ENCODE peak calls at places on chromosomes 12 and 14, in four cellular contexts. M is foreskin fibroblast, H is breast epithelium, J is fibroblast of lung. T is an unnamed sample.

GRCh38 chr12:6613776-6614512 is 6.8 kb upstream of the CHD4 start:
- DNase-seq in M (peak; percentile 98), J (peak; percentile 100), H (peak; percentile 93), T (peak; percentile 98)

GRCh38 chr14:39233680-39234326 is at the start of gene MIA2:
- DNase-seq in H (no peak), J (no peak), M (no peak), T (no peak)

GRCh38 chr12:4690760-4691159 is 29.4 kb upstream of the GALNT8 start:
- DNase-seq in M (no peak), H (no peak), J (no peak), T (no peak)

GRCh38 chr12:130922584-130922983 is 31.1 kb upstream of the ADGRD1 start:
- DNase-seq in H (no peak), M (no peak), J (no peak), T (no peak)

GRCh38 chr12:85733441-85733840 is 102.8 kb downstream of the RASSF9 start:
- DNase-seq in M (peak; percentile 4), H (no peak), J (peak; percentile 25), T (peak; percentile 79)

GRCh38 chr12:47730341-47730744 is 5.1 kb upstream of the ENDOU start:
- DNase-seq in M (peak; percentile 50), J (peak; percentile 8), H (no peak), T (no peak)

GRCh38 chr12:114220311-114220710 is 185.6 kb downstream of the TBX5 start:
- DNase-seq in H (no peak), J (no peak), M (no peak), T (no peak)

GRCh38 chr12:112728909-112729308 is 62.6 kb upstream of the RPH3A start:
- DNase-seq in H (no peak), J (no peak), M (no peak), T (no peak)

GRCh38 chr12:122081108-122081696 is 2.6 kb downstream of the MLXIP start:
- DNase-seq in J (peak; percentile 79), M (no peak), H (no peak), T (peak; percentile 67)

GRCh38 chr12:109764123-109764522 is 50.5 kb downstream of the FAM222A start:
- DNase-seq in M (no peak), H (no peak), J (no peak), T (no peak)

GRCh38 chr14:98684486-98684885 is 587.5 kb downstream of the BCL11B start:
- DNase-seq in J (no peak), M (no peak), H (no peak), T (no peak)

GRCh38 chr12:58030566-58031279 is 89.4 kb downstream of the ATP23 start:
- DNase-seq in H (no peak), M (peak; percentile 14), J (peak; percentile 7), T (no peak)

GRCh38 chr14:27184371-27184901 is 586.6 kb upstream of the NOVA1 start:
- DNase-seq in J (no peak), M (no peak), H (no peak), T (peak; percentile 5)

GRCh38 chr12:43988838-43989560 is 153.1 kb downstream of the TMEM117 start:
- DNase-seq in M (no peak), J (peak; percentile 7), H (no peak), T (no peak)
- H3K4me3 ChIP-seq in M (no peak overlapping the region), J (no peak overlapping the region), H (no peak overlapping the region), T (no peak overlapping the region)

DNA sequence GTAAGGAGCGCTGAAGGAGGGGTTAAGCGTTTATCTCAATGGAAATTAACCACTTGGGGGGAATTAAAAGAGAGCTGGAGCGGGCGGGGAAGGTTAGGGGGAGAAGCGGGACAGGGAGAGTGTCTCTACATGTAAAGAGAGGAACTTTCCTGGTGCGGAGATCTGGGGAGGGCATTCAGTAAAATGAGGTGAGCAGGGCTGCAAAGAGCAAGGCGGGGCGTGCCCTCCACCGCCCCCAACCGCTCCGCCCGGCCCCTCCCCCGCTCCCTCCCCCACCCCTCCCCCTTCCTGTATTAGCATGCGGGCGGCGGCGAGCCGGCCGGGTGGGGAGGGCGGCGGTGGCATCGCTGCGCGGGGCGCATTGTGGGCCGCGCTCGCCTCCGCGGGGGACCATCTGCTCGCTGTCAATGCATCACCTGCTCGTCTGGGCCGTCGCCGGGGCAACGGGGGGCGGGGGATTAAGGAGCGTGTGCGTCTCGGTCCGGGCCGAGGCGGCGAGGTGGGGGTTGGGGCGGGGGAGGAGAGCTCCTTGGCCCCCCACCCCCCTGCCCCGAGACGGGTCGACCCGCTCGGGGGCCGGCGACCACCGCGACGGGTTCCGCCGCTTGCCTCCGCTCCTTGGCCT is 498 bp downstream of the C12orf42 start:
- DNase-seq in J (no peak), M (no peak), H (no peak), T (no peak)
- TF ChIP-seq CTCF in J (no peak), M (no peak), H (no peak), T (no peak)

GRCh38 chr14:50812856-50813543 is 18.0 kb downstream of the NIN start:
- DNase-seq in H (no peak), J (no peak), M (no peak), T (no peak)
- H3K4me3 ChIP-seq in H (no peak overlapping the region), J (no peak overlapping the region), M (no peak overlapping the region), T (no peak overlapping the region)

GRCh38 chr14:55298423-55298822 is 27.2 kb downstream of the FBXO34 start:
- DNase-seq in M (no peak), H (no peak), J (no peak), T (no peak)

GRCh38 chr14:55302367-55302766 is 31.1 kb downstream of the FBXO34 start:
- DNase-seq in M (no peak), J (no peak), H (no peak), T (no peak)

GRCh38 chr14:55301722-55302121 is 30.5 kb downstream of the FBXO34 start:
- DNase-seq in M (peak; percentile 47), J (peak; percentile 46), H (no peak), T (peak; percentile 39)

GRCh38 chr14:55294603-55295002 is 23.4 kb downstream of the FBXO34 start:
- DNase-seq in M (no peak), H (no peak), J (no peak), T (no peak)

GRCh38 chr14:55297611-55298323 is 26.5 kb downstream of the FBXO34 start:
- DNase-seq in J (no peak), M (no peak), H (peak; percentile 56), T (no peak)
- TF ChIP-seq CTCF in J (no peak), M (no peak), H (peak; percentile 42), T (no peak)